ENCODE peak calls at places on chromosomes 1 and 21, in eight cellular contexts. I, H, E, M, V, A, Q and G are unnamed samples.

GRCh38 chr1:71561206-71561605 is 480.4 kb upstream of the ZRANB2 start:
- DNase-seq in I (no peak), H (no peak), E (no peak), M (no peak), V (peak), A (no peak), Q (no peak), G (no peak)

GRCh38 chr1:155466617-155466972 is 96.0 kb downstream of the ASH1L start:
- DNase-seq in I (no peak), H (no peak), E (no peak), M (no peak), V (no peak), A (no peak), Q (no peak), G (no peak)

GRCh38 chr1:168609133-168609715 is 32.8 kb downstream of the XCL1 start:
- DNase-seq in I (no peak), H (peak), E (no peak), M (no peak), V (peak), A (no peak), Q (no peak), G (peak)

GRCh38 chr1:59089922-59090457 is 206.9 kb upstream of the FGGY start:
- DNase-seq in I (no peak), H (no peak), E (no peak), M (no peak), V (no peak), A (no peak), Q (no peak), G (no peak)

GRCh38 chr1:164320780-164321683 is 238.0 kb upstream of the PBX1 start:
- DNase-seq in I (no peak), H (peak), E (peak), M (no peak), V (peak), A (peak), Q (no peak), G (no peak)

GRCh38 chr1:14800500-14801069 is 202.1 kb downstream of the KAZN start:
- DNase-seq in I (no peak), H (no peak), E (no peak), M (no peak), V (no peak), A (no peak), Q (no peak), G (no peak)

GRCh38 chr1:6401673-6402072 is 8.1 kb upstream of the ACOT7 start:
- DNase-seq in I (peak), H (no peak), E (no peak), M (no peak), V (no peak), A (no peak), Q (no peak), G (no peak)

GRCh38 chr1:236398538-236398937 is 4.5 kb downstream of the EDARADD start:
- DNase-seq in I (no peak), H (no peak), E (no peak), M (no peak), V (no peak), A (no peak), Q (no peak), G (no peak)

GRCh38 chr21:46120301-46121285 is 22.7 kb downstream of the COL6A2 start:
- DNase-seq in I (no peak), H (peak), E (no peak), M (no peak), V (no peak), A (peak), Q (no peak), G (no peak)

GRCh38 chr1:154502066-154502741 is at the start of the genes SHE and TDRD10:
- DNase-seq in I (no peak), H (peak), E (peak), M (no peak), V (no peak), A (no peak), Q (no peak), G (no peak)

GRCh38 chr1:48568501-48568900 is 96.5 kb upstream of the SPATA6 start:
- DNase-seq in I (peak), H (no peak), E (no peak), M (no peak), V (no peak), A (no peak), Q (no peak), G (peak)

GRCh38 chr1:48572134-48572533 is 100.1 kb upstream of the SPATA6 start:
- DNase-seq in I (no peak), H (no peak), E (no peak), M (no peak), V (no peak), A (no peak), Q (no peak), G (no peak)

GRCh38 chr1:48576565-48576964 is 104.6 kb upstream of the SPATA6 start:
- DNase-seq in I (no peak), H (no peak), E (no peak), M (no peak), V (no peak), A (no peak), Q (no peak), G (no peak)

GRCh38 chr1:48571303-48571987 is 99.4 kb upstream of the SPATA6 start:
- DNase-seq in I (no peak), H (no peak), E (no peak), M (no peak), V (no peak), A (no peak), Q (no peak), G (no peak)

GRCh38 chr1:48572632-48573258 is 100.7 kb upstream of the SPATA6 start:
- DNase-seq in I (peak), H (peak), E (peak), M (peak), V (peak), A (peak), Q (peak), G (peak)
- TF ChIP-seq CTCF in I (peak), H (peak), E (peak), M (peak), V (peak), A (peak), Q (peak), G (peak)

GRCh38 chr1:94634977-94635416 is 93.4 kb upstream of the F3 start:
- DNase-seq in I (no peak), H (no peak), E (no peak), M (no peak), V (no peak), A (no peak), Q (no peak), G (no peak)
- TF ChIP-seq CTCF in I (peak), H (no peak), E (no peak), M (peak), V (peak), A (peak), Q (no peak), G (no peak)

GRCh38 chr21:30839304-30839703 is 9.7 kb upstream of the KRTAP7-1 start:
- DNase-seq in I (peak), H (no peak), E (peak), M (peak), V (no peak), A (no peak), Q (peak), G (peak)
- TF ChIP-seq CTCF in I (peak), H (no peak), E (peak), M (peak), V (peak), A (peak), Q (no peak), G (peak)

GRCh38 chr1:27403065-27403726 is 10.8 kb downstream of the GPR3 start:
- DNase-seq in I (no peak), H (peak), E (no peak), M (no peak), V (peak), A (no peak), Q (peak), G (no peak)

GRCh38 chr1:27402349-27402754 is 9.9 kb downstream of the GPR3 start:
- DNase-seq in I (peak), H (peak), E (peak), M (no peak), V (peak), A (no peak), Q (peak), G (peak)

GRCh38 chr1:27406354-27406665 is 13.9 kb downstream of the GPR3 start:
- DNase-seq in I (no peak), H (no peak), E (no peak), M (no peak), V (no peak), A (no peak), Q (no peak), G (no peak)

GRCh38 chr1:27403931-27404330 is 11.5 kb downstream of the GPR3 start:
- DNase-seq in I (no peak), H (no peak), E (no peak), M (no peak), V (no peak), A (no peak), Q (no peak), G (no peak)

GRCh38 chr1:27405074-27405473 is 12.7 kb downstream of the GPR3 start:
- DNase-seq in I (peak), H (no peak), E (no peak), M (no peak), V (peak), A (no peak), Q (no peak), G (no peak)
- TF ChIP-seq CTCF in I (no peak), H (no peak), E (no peak), M (no peak), V (no peak), A (no peak), Q (no peak), G (no peak)

GRCh38 chr1:84973493-84974334 is 23.2 kb downstream of the MCOLN2 start:
- DNase-seq in I (no peak), H (no peak), E (no peak), M (no peak), V (peak), A (no peak), Q (peak), G (peak)
- TF ChIP-seq CTCF in I (no peak), H (no peak), E (no peak), M (no peak), V (no peak), A (no peak), Q (no peak), G (no peak)